ENCODE peak calls at places on chromosomes 12 and 14, in eight cellular contexts. M is neuronal stem cell, B is neural progenitor cell, C is GM23338, J is PC-3, I is HepG2, Z is GM23248, L is H1. O is an unnamed sample.
A peak's percentile ranks its signal among the peaks of the same experiment; 100 is the strongest.

GRCh38 chr12:56389215-56389850 is 26.7 kb upstream of the APOF start:
- DNase-seq in Z (no peak), M (no peak), B (no peak), J (no peak), L (no peak), I (no peak), C (no peak), O (no peak)

GRCh38 chr12:97465012-97465345 is 2.4 kb downstream of the RMST start:
- DNase-seq in M (no peak), L (peak; percentile 71), B (peak; percentile 58), C (peak; percentile 88), Z (no peak), I (no peak), J (no peak), O (no peak)

GRCh38 chr12:119819322-119819721 is 57.8 kb downstream of the CIT start:
- DNase-seq in Z (no peak), M (no peak), I (no peak), B (no peak), J (no peak), L (no peak), C (no peak), O (no peak)

GRCh38 chr14:65833256-65833880 is 420.8 kb downstream of the FUT8 start:
- DNase-seq in L (no peak), M (no peak), J (no peak), C (no peak), I (no peak), Z (peak; percentile 7), B (peak; percentile 38), O (no peak)

GRCh38 chr12:105721051-105721825 is 390.7 kb downstream of the C12orf75 start:
- DNase-seq in I (no peak), L (no peak), B (peak; percentile 59), Z (peak; percentile 43), C (no peak), J (no peak), M (no peak), O (no peak)

GRCh38 chr14:67510121-67510520 is 21.6 kb upstream of the TMEM229B start:
- DNase-seq in L (no peak), Z (peak; percentile 61), I (no peak), B (no peak), C (no peak), M (no peak), J (no peak), O (peak; percentile 80)

GRCh38 chr14:67423424-67423823 is 11.5 kb upstream of the PLEK2 start:
- DNase-seq in J (no peak), Z (no peak), L (no peak), I (no peak), C (no peak), B (no peak), M (no peak), O (no peak)

GRCh38 chr12:59595097-59595496 is 732 bp upstream of the SLC16A7 start:
- DNase-seq in B (no peak), L (no peak), Z (peak; percentile 2), C (no peak), I (no peak), M (no peak), J (no peak), O (no peak)

GRCh38 chr14:33836203-33836894 is 114.5 kb downstream of the EGLN3 start:
- DNase-seq in J (no peak), I (no peak), Z (no peak), C (peak; percentile 15), B (no peak), M (no peak), L (no peak), O (no peak)

GRCh38 chr12:86050010-86050409 is 175.9 kb downstream of the NTS start:
- DNase-seq in L (no peak), I (no peak), C (no peak), J (no peak), Z (no peak), M (no peak), B (no peak), O (no peak)

GRCh38 chr12:86052921-86053320 is 178.8 kb downstream of the NTS start:
- DNase-seq in L (no peak), B (no peak), J (no peak), I (no peak), M (no peak), Z (no peak), C (no peak), O (no peak)
- H2AFZ ChIP-seq in L (no peak overlapping the region), B (no peak overlapping the region), J (no peak overlapping the region), I (no peak overlapping the region), M (no peak overlapping the region), Z (no peak overlapping the region), C (no peak overlapping the region), O (no peak overlapping the region)

DNA sequence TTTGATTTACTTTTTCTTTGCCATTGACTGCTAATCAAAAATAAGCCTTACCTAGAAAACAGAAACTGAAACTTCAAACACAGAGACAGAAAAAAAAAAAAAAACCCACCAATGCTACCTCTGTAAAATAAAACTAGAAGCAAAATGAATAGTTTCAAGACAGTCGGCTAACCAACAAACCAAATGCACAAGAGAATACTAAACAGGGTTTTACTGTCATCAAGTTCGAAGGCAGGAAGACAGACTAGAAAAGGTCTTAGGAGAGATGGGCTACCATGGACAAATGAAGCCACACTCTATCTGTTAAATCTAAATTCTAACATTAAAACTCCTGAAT is 59.5 kb downstream of the SEL1L start:
- DNase-seq in L (no peak), J (no peak), M (no peak), Z (no peak), B (no peak), I (no peak), C (no peak), O (no peak)
- H3K4me3 ChIP-seq in L (no peak overlapping the region), J (no peak overlapping the region), M (no peak overlapping the region), Z (no peak overlapping the region), B (no peak overlapping the region), I (no peak overlapping the region), C (no peak overlapping the region), O (no peak overlapping the region)

GRCh38 chr14:77337880-77338279 is 17.0 kb downstream of the GSTZ1 start:
- DNase-seq in M (no peak), L (no peak), I (no peak), Z (no peak), B (no peak), C (peak; percentile 49), J (no peak), O (no peak)
- H3K27ac ChIP-seq in M (no peak overlapping the region), L (peak overlapping the region; percentile 64), I (no peak overlapping the region), Z (no peak overlapping the region), B (no peak overlapping the region), C (peak overlapping the region; percentile 68), J (no peak overlapping the region), O (no peak overlapping the region)

GRCh38 chr12:2076196-2076570 is 23.4 kb downstream of the CACNA1C start:
- DNase-seq in B (no peak), J (no peak), L (no peak), Z (peak; percentile 41), C (no peak), M (no peak), I (no peak), O (no peak)
- H2AFZ ChIP-seq in B (no peak overlapping the region), J (no peak overlapping the region), L (no peak overlapping the region), Z (peak overlapping the region; percentile 49), C (peak overlapping the region; percentile 2), M (no peak overlapping the region), I (no peak overlapping the region), O (peak overlapping the region; percentile 6)

DNA sequence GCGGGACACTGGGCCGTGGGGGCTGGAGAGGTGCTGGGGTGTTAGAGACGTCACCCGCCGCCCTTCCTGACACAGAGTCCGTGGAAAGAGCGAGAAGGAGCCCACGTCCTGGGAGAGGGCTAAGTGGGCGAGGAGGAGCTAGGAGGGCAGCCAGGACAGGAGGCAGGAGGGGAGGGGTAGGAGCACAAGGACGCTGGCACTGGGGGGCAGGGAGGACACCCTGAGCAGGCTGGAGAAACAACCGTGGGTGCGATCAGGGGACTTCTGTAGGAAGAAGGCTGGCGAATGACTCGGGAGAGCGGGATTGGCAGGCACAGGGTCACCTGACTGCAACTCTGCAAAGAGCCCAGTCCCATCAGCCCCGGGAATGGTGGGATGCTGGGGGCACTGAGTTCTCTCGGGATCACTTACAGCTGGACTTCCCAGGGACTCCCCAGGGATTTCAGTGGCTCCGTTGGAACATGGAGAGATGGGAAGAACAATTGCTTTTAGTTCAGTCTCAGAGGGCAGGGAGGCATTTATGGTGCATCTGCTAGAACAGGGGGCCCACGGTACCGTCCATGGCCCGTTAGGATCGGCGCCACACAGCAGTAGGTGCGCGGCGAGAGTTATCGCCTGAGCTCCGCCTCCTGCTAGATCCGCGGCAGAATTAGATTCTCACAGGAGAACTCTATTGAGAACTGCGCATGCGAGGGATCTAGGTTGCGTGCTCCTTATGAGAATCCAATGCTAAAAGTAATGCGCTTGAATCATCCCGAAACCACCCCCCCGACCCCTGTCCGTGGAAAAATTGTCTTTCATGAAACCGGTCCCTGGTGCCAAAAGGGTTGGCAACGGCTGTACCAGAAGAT is 24.3 kb downstream of the UBR7 start:
- DNase-seq in L (no peak), J (peak; percentile 21), C (no peak), M (no peak), Z (peak; percentile 88), I (no peak), B (no peak), O (peak; percentile 88)
- H3K4me3 ChIP-seq in L (no peak overlapping the region), J (peak overlapping the region; percentile 56), C (no peak overlapping the region), M (no peak overlapping the region), Z (peak overlapping the region; percentile 76), I (no peak overlapping the region), B (no peak overlapping the region), O (peak overlapping the region; percentile 65)

DNA sequence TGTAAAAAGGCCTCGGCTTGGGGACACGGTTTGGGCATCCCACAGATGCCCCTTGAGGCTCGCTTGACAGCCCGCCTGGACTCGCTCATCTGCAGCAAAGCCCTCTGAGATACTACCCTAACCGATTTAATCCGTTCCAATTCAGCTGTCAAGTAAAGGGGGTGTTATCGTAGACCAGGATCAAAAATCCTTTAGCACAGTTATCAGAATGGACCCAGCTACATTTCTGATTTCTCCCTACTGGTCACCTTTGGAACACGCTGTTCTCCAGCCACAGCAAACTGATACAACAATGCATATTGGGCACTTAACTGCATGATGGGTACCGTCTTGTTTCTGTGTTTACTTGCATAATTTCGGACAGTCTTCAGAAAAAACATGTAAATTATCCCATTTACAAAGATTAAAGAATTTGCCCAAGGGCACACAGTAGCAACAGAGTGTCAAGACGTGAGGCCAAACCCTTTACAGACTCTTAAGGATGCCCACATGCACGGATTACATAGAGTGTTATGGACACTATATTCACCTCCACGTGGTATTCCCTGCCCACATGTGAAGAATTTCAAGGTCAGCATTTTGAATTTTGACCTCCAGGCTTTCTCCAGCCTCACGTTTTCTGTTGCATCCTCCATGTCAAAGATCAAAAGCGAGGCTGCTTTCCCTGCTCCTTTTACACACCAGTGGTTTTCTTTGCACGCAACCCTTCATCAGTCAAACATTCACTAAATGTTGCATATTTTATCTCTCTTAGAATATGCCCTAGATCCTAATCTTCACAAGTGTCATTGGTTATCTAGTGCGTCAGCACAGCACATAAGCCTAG is 3.2 kb upstream of the DUSP6 start:
- DNase-seq in L (no peak), C (no peak), J (no peak), M (no peak), Z (no peak), B (peak; percentile 16), I (peak; percentile 65), O (no peak)
- H3K27ac ChIP-seq in L (no peak overlapping the region), C (no peak overlapping the region), J (no peak overlapping the region), M (no peak overlapping the region), Z (no peak overlapping the region), B (no peak overlapping the region), I (peak overlapping the region; percentile 99), O (peak overlapping the region; percentile 89)